ENCODE peak calls at places on chromosomes 1 and 21, in four cellular contexts. P is psoas muscle, Z is mucosa of descending colon, Q is foreskin keratinocyte. L is an unnamed sample.

GRCh38 chr1:156994277-156994676 is 51.3 kb downstream of the ARHGEF11 start:
- DNase-seq in P (no peak), Z (no peak), Q (peak), L (no peak)

GRCh38 chr1:245765241-245766000 is 610.6 kb downstream of the KIF26B start:
- DNase-seq in P (no peak), Z (no peak), Q (no peak), L (no peak)

GRCh38 chr1:240691521-240692338 is 79.8 kb upstream of the GREM2 start:
- DNase-seq in P (peak), Z (no peak), Q (no peak), L (peak)

GRCh38 chr1:221829327-221830011 is 87.6 kb upstream of the DUSP10 start:
- DNase-seq in P (no peak), Z (no peak), Q (peak), L (no peak)

GRCh38 chr21:27532081-27532480 is 565.2 kb upstream of the ADAMTS5 start:
- DNase-seq in P (no peak), Z (no peak), Q (peak), L (no peak)

GRCh38 chr1:102891868-102892625 is 216.3 kb downstream of the COL11A1 start:
- DNase-seq in P (no peak), Z (no peak), Q (peak), L (no peak)

GRCh38 chr1:26696645-26697440 is 1.0 kb downstream of the ARID1A start:
- DNase-seq in P (peak), Z (peak), Q (no peak), L (peak)

GRCh38 chr21:46639489-46640386 is 4.3 kb downstream of the PRMT2 start:
- DNase-seq in P (no peak), Z (no peak), Q (no peak), L (no peak)

GRCh38 chr1:173823776-173824314 is 628 bp upstream of the DARS2 start:
- DNase-seq in P (no peak), Z (no peak), Q (no peak), L (no peak)

GRCh38 chr1:175319912-175320230 is 127.3 kb upstream of the KIAA0040 start:
- DNase-seq in P (no peak), Z (no peak), Q (no peak), L (no peak)

GRCh38 chr1:177307771-177308170 is 137.0 kb downstream of the BRINP2 start:
- DNase-seq in P (no peak), Z (no peak), Q (peak), L (no peak)

GRCh38 chr1:179128520-179128919 is 46.6 kb downstream of the TOR3A start:
- DNase-seq in P (no peak), Z (no peak), Q (no peak), L (no peak)
- TF ChIP-seq CTCF in P (no peak), Z (no peak), Q (no peak), L (no peak)

DNA sequence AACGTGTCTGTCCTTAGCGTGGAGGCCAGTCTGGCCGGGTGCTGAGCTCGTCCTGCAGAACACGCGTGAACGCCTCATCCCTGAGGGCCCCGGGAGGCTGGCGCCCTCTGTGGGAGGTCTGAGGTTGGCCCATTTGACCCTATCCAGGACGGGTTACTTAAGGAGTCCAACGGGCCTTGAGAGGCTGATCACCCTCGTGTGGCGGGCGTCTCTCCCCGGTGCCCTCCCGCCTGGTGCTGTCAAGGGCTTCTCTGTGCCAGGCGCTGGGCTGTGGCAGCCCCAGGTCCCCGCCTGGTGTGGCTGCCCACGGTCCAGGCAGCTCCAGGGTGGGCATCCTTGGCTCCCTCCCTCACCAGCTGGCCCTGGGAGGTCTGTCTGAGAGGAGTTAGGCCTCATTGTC is 9.7 kb downstream of the SKI start:
- DNase-seq in P (no peak), Z (no peak), Q (no peak), L (no peak)
- TF ChIP-seq CTCF in P (peak), Z (no peak), Q (peak), L (no peak)

GRCh38 chr1:159924791-159925712 is at the start of gene TAGLN2:
- DNase-seq in P (peak), Z (peak), Q (peak), L (peak)
- TF ChIP-seq CTCF in P (no peak), Z (no peak), Q (no peak), L (no peak)

GRCh38 chr1:6614019-6614952 is 755 bp downstream of the PHF13 start:
- DNase-seq in P (peak), Z (peak), Q (no peak), L (peak)
- TF ChIP-seq CTCF in P (no peak), Z (no peak), Q (no peak), L (no peak)